ENCODE peak calls at places on chromosomes 12 and 14, in ten cellular contexts. C, N, L, G, I, Y, A, R, Z and F are unnamed samples.
A peak's percentile ranks its signal among the peaks of the same experiment; 100 is the strongest.

GRCh38 chr12:53781218-53781801 is 29.5 kb upstream of the CISTR start:
- DNase-seq in R (no peak), A (no peak), Z (no peak), G (peak; percentile 16), I (no peak), L (no peak), N (no peak), C (no peak), Y (no peak), F (no peak)

GRCh38 chr14:71317385-71318096 is 410.3 kb downstream of the PCNX1 start:
- DNase-seq in Y (no peak), R (no peak), L (no peak), I (no peak), C (no peak), N (no peak), Z (no peak), A (no peak), G (no peak), F (no peak)

GRCh38 chr14:55316528-55316927 is 45.3 kb downstream of the FBXO34 start:
- DNase-seq in L (no peak), N (no peak), C (no peak), Y (no peak), A (no peak), R (no peak), I (no peak), Z (no peak), G (no peak), F (no peak)

GRCh38 chr12:124032265-124032886 is 59.4 kb downstream of the ZNF664 start:
- DNase-seq in R (peak; percentile 82), L (peak; percentile 59), G (peak; percentile 71), I (peak; percentile 19), N (no peak), Z (no peak), A (no peak), C (peak; percentile 38), Y (no peak), F (peak; percentile 75)

GRCh38 chr12:67522222-67522621 is 126.3 kb upstream of the DYRK2 start:
- DNase-seq in L (no peak), R (no peak), C (no peak), A (no peak), G (no peak), Y (no peak), N (no peak), I (no peak), Z (no peak), F (no peak)

GRCh38 chr14:59439256-59440015 is 25.7 kb downstream of the GPR135 start:
- DNase-seq in I (no peak), R (no peak), Z (no peak), Y (no peak), C (no peak), A (no peak), G (peak; percentile 74), L (no peak), N (no peak), F (no peak)

GRCh38 chr12:56633465-56634241 is 3.5 kb upstream of the BAZ2A start:
- DNase-seq in Y (no peak), I (no peak), N (no peak), L (no peak), A (no peak), G (no peak), R (no peak), Z (no peak), C (no peak), F (no peak)

GRCh38 chr14:68444449-68445168 is 348.3 kb downstream of the ZFP36L1 start:
- DNase-seq in G (peak; percentile 46), A (no peak), Z (no peak), Y (no peak), N (no peak), R (no peak), C (peak; percentile 69), I (no peak), L (peak; percentile 30), F (no peak)

DNA sequence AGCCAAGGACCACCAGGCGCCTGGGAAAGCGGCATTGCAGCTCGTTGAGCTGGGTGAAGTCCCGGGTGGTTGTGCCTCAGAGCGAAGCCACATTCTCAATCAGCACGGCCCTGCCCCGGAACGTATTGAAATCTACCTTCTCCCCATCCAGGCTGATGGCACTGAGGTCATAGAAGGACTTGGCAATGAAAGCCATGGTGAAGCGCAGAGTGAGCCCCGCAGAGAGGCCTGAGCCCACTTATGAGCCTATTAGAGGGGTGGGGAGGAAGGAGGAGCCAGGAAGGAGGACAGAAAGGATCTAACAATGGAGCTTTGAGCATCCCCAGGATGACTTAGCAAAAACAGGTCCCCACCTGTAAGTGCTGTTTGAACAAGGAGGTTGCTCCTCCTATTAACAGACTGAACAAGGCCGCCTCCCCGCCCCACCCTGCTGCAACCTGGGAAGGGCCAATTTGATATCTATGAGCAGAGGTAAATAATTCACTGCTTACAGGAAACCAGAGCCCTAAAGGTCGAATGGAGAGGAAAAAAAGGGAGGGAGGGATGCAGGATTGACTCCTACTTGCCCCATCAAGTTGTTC is at the start of gene GPX2:
- DNase-seq in L (no peak), C (peak; percentile 84), Z (no peak), G (no peak), R (no peak), I (no peak), A (no peak), Y (no peak), N (no peak), F (no peak)
- TF ChIP-seq POLR2A in L (no peak), C (no peak), Z (no peak), G (no peak), R (no peak), I (no peak), A (peak; percentile 47), Y (no peak), N (no peak), F (no peak)

GRCh38 chr12:968561-968960 is 19.1 kb upstream of the RAD52 start:
- DNase-seq in I (no peak), C (no peak), R (no peak), L (no peak), Z (no peak), N (no peak), G (no peak), A (no peak), Y (no peak), F (no peak)

GRCh38 chr12:974281-974862 is 16.7 kb upstream of the ERC1 start:
- DNase-seq in I (no peak), L (no peak), C (no peak), N (no peak), Z (no peak), R (no peak), A (no peak), G (no peak), Y (no peak), F (no peak)

GRCh38 chr12:967641-968040 is 18.1 kb upstream of the RAD52 start:
- DNase-seq in I (no peak), G (no peak), N (no peak), L (no peak), Y (no peak), C (no peak), A (no peak), Z (no peak), R (no peak), F (no peak)

GRCh38 chr12:969821-970220 is 20.3 kb upstream of the RAD52 start:
- DNase-seq in G (no peak), Z (no peak), L (no peak), N (no peak), Y (no peak), I (no peak), R (no peak), C (no peak), A (no peak), F (no peak)

DNA sequence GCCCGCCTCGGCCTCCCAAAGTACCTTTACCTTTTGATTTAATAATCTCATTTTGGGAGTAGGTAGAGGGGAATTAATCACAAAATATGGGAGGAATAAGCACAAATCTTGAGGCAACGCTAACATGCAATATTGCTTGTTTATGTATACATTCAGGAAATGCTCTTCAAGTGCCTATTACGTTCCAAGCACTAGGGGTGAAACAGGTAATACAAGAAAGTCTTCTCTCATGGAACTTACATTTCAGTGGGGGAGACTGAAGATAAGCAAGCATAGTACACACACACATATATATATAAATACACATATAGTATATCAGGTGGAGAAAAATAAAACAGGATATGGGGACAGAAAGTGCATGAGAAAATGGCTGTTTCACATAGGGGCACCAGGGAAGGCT is 19.0 kb upstream of the ERC1 start:
- DNase-seq in C (no peak), A (no peak), I (no peak), Y (no peak), G (no peak), Z (no peak), N (no peak), L (no peak), R (no peak), F (no peak)
- TF ChIP-seq POLR2A in C (no peak), A (no peak), I (no peak), Y (no peak), G (no peak), Z (no peak), N (no peak), L (no peak), R (no peak), F (no peak)

DNA sequence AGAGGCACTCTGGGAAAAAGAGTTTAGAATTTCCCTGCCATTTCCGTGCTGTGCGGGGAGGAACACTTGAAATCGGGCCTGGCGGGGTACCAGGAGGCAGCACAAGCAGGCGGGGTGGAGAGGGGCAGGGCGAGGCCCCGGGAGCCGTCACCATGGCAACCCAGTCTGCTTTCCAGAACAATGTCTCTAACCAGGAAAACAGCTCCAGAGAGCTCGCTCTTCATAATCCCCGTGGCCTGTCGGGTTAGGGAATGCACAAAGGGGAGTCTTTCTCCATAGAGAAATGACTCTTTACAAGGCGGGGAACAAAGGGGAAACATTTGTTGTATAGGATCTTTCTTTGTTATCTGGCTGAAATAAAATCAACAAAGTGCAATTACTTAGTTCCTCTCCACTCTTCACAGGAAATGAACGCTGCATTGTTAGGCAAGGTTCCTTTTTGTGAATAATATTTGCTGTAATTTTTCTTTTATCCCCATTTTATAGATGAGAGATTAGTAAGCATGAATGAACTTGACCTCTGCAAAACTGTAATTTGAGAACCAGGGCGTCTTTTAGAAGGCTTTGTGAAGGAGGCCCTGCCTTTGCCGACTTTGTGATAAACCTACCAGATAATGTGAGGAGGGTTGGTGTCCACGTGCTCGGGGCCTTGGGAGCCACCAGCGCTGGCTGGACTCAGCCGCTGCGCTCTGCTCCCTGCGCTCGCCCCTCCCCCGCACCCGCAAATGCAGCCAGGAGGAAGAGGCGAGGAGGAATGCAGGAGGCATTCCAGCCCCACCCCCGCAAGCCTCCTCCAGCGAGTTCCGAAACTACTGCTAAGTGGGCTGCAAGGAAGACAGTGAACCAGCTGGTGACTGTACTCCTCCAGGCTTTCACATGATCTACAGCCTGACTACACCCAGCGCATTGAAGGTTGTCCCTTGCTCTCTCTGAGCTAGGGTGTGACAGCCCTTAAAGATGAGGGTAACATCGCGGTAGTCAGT is 105.2 kb upstream of the ATF7IP start:
- DNase-seq in A (peak; percentile 39), L (peak; percentile 83), G (peak; percentile 93), I (peak; percentile 47), N (peak; percentile 96), Z (peak; percentile 82), Y (no peak), C (peak; percentile 89), R (peak; percentile 61), F (peak; percentile 53)
- TF ChIP-seq POLR2A in A (no peak), L (peak; percentile 48), G (no peak), I (no peak), N (no peak), Z (no peak), Y (no peak), C (no peak), R (no peak), F (no peak)

DNA sequence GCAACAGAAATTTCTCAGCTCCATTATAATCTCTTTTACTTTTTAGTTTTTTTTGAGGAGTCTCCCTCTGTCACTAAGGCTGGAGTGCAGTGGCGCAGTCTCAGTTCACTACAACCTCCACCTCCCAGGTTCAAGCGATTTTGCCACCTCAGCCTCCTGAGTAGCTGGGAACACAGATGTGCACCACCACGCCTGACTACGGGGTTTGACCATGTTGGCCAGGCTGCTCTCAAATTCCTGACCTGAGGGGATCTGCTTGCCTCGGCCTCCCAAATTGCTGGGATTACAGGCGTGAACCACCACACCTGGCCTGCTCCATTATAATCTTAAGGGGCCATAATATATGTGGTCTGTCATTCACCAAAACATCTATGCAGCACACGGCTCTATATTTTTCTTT is 23.4 kb downstream of the HNRNPC start:
- DNase-seq in N (no peak), L (no peak), C (no peak), G (no peak), I (no peak), R (no peak), A (no peak), Z (no peak), Y (no peak), F (no peak)
- TF ChIP-seq POLR2A in N (no peak), L (no peak), C (no peak), G (no peak), I (no peak), R (peak; percentile 18), A (no peak), Z (no peak), Y (peak; percentile 69), F (no peak)